ENCODE peak calls at places on chromosome 5, in nine cellular contexts. V, N, U, P, W, O, A, L and R are unnamed samples.

GRCh38 chr5:96219580-96220281 is 213.3 kb downstream of the PCSK1 start:
- DNase-seq in V (peak), N (peak), L (no peak), U (no peak), O (no peak), W (no peak), P (no peak), A (no peak), R (no peak)

GRCh38 chr5:36660397-36661049 is 54.1 kb downstream of the SLC1A3 start:
- DNase-seq in L (no peak), P (no peak), A (no peak), U (no peak), V (no peak), O (no peak), N (no peak), W (no peak), R (no peak)

GRCh38 chr5:122009436-122009835 is 47.7 kb downstream of the SRFBP1 start:
- DNase-seq in L (no peak), W (no peak), V (no peak), P (no peak), A (no peak), U (no peak), N (no peak), O (no peak), R (no peak)

GRCh38 chr5:139969318-139969717 is 73.8 kb downstream of the NRG2 start:
- DNase-seq in N (no peak), P (no peak), U (no peak), V (no peak), A (no peak), W (no peak), L (no peak), O (no peak), R (no peak)

GRCh38 chr5:78624992-78625391 is 23.6 kb downstream of the LHFPL2 start:
- DNase-seq in A (no peak), W (no peak), U (no peak), O (no peak), L (no peak), V (no peak), P (no peak), N (no peak), R (no peak)

GRCh38 chr5:134851307-134851923 is 5.6 kb downstream of the C5orf24 start:
- DNase-seq in U (no peak), N (peak), P (peak), V (peak), O (peak), A (no peak), W (no peak), L (no peak), R (no peak)

GRCh38 chr5:44884036-44884435 is 75.3 kb downstream of the MRPS30 start:
- DNase-seq in O (no peak), W (no peak), U (no peak), P (no peak), V (no peak), N (no peak), L (no peak), A (no peak), R (no peak)

GRCh38 chr5:173464813-173465212 is 136.6 kb upstream of the STC2 start:
- DNase-seq in O (no peak), U (no peak), A (no peak), W (no peak), L (no peak), N (no peak), V (no peak), P (no peak), R (no peak)

GRCh38 chr5:548256-548655 is 24.0 kb upstream of the SLC9A3 start:
- DNase-seq in L (no peak), N (no peak), A (no peak), P (peak), V (peak), O (no peak), U (no peak), W (no peak), R (no peak)

GRCh38 chr5:42547146-42547545 is 123.9 kb downstream of the GHR start:
- DNase-seq in U (no peak), O (peak), L (no peak), W (no peak), A (no peak), P (no peak), N (peak), V (peak), R (peak)

GRCh38 chr5:53463909-53464621 is 16.4 kb upstream of the FST start:
- DNase-seq in P (no peak), N (no peak), W (no peak), V (peak), L (no peak), A (no peak), O (no peak), U (no peak), R (no peak)

GRCh38 chr5:179271821-179272325 is 73.4 kb downstream of the ADAMTS2 start:
- DNase-seq in U (no peak), V (no peak), L (no peak), W (no peak), A (no peak), N (no peak), O (no peak), P (no peak), R (no peak)

GRCh38 chr5:171924493-171925122 is 81.8 kb downstream of the FBXW11 start:
- DNase-seq in P (no peak), N (no peak), U (no peak), V (no peak), O (no peak), L (no peak), W (no peak), A (no peak), R (no peak)

GRCh38 chr5:172773481-172774469 is 2.8 kb upstream of the DUSP1 start:
- DNase-seq in N (no peak), O (no peak), U (no peak), A (no peak), P (no peak), W (no peak), V (no peak), L (no peak), R (no peak)